ENCODE peak calls at places on chromosomes 3 and 15, in seven cellular contexts. N is dermis blood vessel endothelial cell; D is endodermal cell; T is NCI-H1930; Q is tibial nerve; F is activated CD4-positive, alpha-beta T cell treated with anti-CD3 and anti-CD28 coated beads for 24 hours; V is ureter. A is an unnamed sample.

GRCh38 chr15:43792761-43793493 is 807 bp downstream of the SERF2 start:
- DNase-seq in N (peak), D (no peak), T (no peak), Q (no peak), F (no peak), V (peak), A (peak)

GRCh38 chr3:196684548-196685407 is 27.3 kb downstream of the CEP19 start:
- DNase-seq in N (peak), D (peak), T (peak), Q (peak), F (peak), V (peak), A (peak)

GRCh38 chr3:171813897-171814460 is 3.7 kb upstream of the PLD1 start:
- DNase-seq in N (no peak), D (no peak), T (no peak), Q (no peak), F (no peak), V (no peak), A (peak)

GRCh38 chr15:66841953-66842681 is 140.1 kb downstream of the SMAD6 start:
- DNase-seq in N (peak), D (peak), T (no peak), Q (peak), F (no peak), V (peak), A (peak)

GRCh38 chr3:126288314-126288713 is 68.9 kb downstream of the KLF15 start:
- DNase-seq in N (peak), D (peak), T (no peak), Q (peak), F (no peak), V (no peak), A (no peak)

GRCh38 chr15:75751116-75751875 is 38.6 kb upstream of the CSPG4 start:
- DNase-seq in N (no peak), D (peak), T (no peak), Q (no peak), F (no peak), V (peak), A (no peak)

GRCh38 chr3:14440531-14441239 is 38.3 kb downstream of the SLC6A6 start:
- DNase-seq in N (peak), D (peak), T (no peak), Q (no peak), F (no peak), V (no peak), A (no peak)

GRCh38 chr3:66592927-66593625 is 92.3 kb upstream of the LRIG1 start:
- DNase-seq in N (no peak), D (peak), T (no peak), Q (no peak), F (no peak), V (no peak), A (no peak)

GRCh38 chr3:56133423-56133822 is 334.8 kb downstream of the ERC2 start:
- DNase-seq in N (no peak), D (no peak), T (no peak), Q (no peak), F (no peak), V (no peak), A (no peak)

GRCh38 chr3:181969925-181970324 is 258.2 kb downstream of the SOX2 start:
- DNase-seq in N (no peak), D (no peak), T (no peak), Q (no peak), F (no peak), V (no peak), A (no peak)

GRCh38 chr15:100602822-100603393 is 519 bp downstream of the ASB7 start:
- DNase-seq in N (peak), D (peak), T (no peak), Q (no peak), F (peak), V (peak), A (peak)

GRCh38 chr15:38474155-38474757 is 20.3 kb downstream of the FAM98B start:
- DNase-seq in N (peak), D (peak), T (peak), Q (no peak), F (peak), V (no peak), A (peak)

GRCh38 chr15:81859737-81860516 is 185.9 kb downstream of the MEX3B start:
- DNase-seq in N (no peak), D (no peak), T (no peak), Q (no peak), F (no peak), V (no peak), A (no peak)

GRCh38 chr3:24545917-24546316 is 51.3 kb upstream of the THRB start:
- DNase-seq in N (no peak), D (no peak), T (no peak), Q (no peak), F (no peak), V (peak), A (no peak)

GRCh38 chr3:126474498-126475410 is 937 bp downstream of the ZXDC start:
- DNase-seq in N (peak), D (peak), T (no peak), Q (no peak), F (no peak), V (no peak), A (peak)

GRCh38 chr3:129045675-129046036 is 14.9 kb upstream of the GP9 start:
- DNase-seq in N (peak), D (peak), T (peak), Q (no peak), F (no peak), V (no peak), A (no peak)

GRCh38 chr3:177914224-177914623 is 622.0 kb upstream of the KCNMB2 start:
- DNase-seq in N (no peak), D (no peak), T (no peak), Q (no peak), F (no peak), V (no peak), A (no peak)

GRCh38 chr3:171875923-171876412 is 32.8 kb downstream of the TMEM212 start:
- DNase-seq in N (no peak), D (no peak), T (no peak), Q (no peak), F (no peak), V (no peak), A (no peak)

GRCh38 chr3:12049675-12050074 is 45.5 kb downstream of the SYN2 start:
- DNase-seq in N (peak), D (no peak), T (no peak), Q (no peak), F (no peak), V (no peak), A (peak)

GRCh38 chr3:189990826-189991225 is 129.9 kb downstream of the P3H2 start:
- DNase-seq in N (no peak), D (no peak), T (no peak), Q (no peak), F (no peak), V (no peak), A (no peak)

GRCh38 chr3:3665546-3665945 is 133.7 kb upstream of the LRRN1 start:
- DNase-seq in N (no peak), D (no peak), T (no peak), Q (no peak), F (no peak), V (no peak), A (no peak)

GRCh38 chr3:173823911-173824460 is 426.4 kb downstream of the NLGN1 start:
- DNase-seq in N (no peak), D (no peak), T (no peak), Q (no peak), F (no peak), V (no peak), A (no peak)

GRCh38 chr3:65778966-65779365 is 259.8 kb downstream of the MAGI1 start:
- DNase-seq in N (no peak), D (no peak), T (no peak), Q (no peak), F (no peak), V (no peak), A (no peak)

GRCh38 chr3:37400355-37400754 is 226.0 kb upstream of the LRRFIP2 start:
- DNase-seq in N (no peak), D (no peak), T (no peak), Q (no peak), F (no peak), V (no peak), A (no peak)

GRCh38 chr3:178480795-178481194 is 55.4 kb upstream of the KCNMB2 start:
- DNase-seq in N (no peak), D (no peak), T (no peak), Q (no peak), F (no peak), V (no peak), A (no peak)

GRCh38 chr3:7487763-7488162 is 626.8 kb downstream of the GRM7 start:
- DNase-seq in N (no peak), D (no peak), T (no peak), Q (no peak), F (no peak), V (no peak), A (no peak)

GRCh38 chr15:100844778-100845177 is 34.9 kb upstream of the ALDH1A3 start:
- DNase-seq in N (no peak), D (no peak), T (no peak), Q (no peak), F (no peak), V (no peak), A (no peak)

GRCh38 chr3:114643342-114643741 is 349.5 kb downstream of the TIGIT start:
- DNase-seq in N (no peak), D (no peak), T (no peak), Q (no peak), F (no peak), V (no peak), A (no peak)

GRCh38 chr15:40594429-40594836 is 384 bp downstream of the KNL1 start:
- DNase-seq in N (peak), D (no peak), T (peak), Q (no peak), F (no peak), V (no peak), A (no peak)

GRCh38 chr3:12891985-12892839 is 50.8 kb upstream of the RPL32 start:
- DNase-seq in N (peak), D (peak), T (peak), Q (no peak), F (peak), V (peak), A (peak)

GRCh38 chr15:55823191-55823670 is 80.3 kb upstream of the PRTG start:
- DNase-seq in N (peak), D (no peak), T (no peak), Q (no peak), F (no peak), V (no peak), A (peak)